ENCODE peak calls at places on chromosomes 13 and 19, in five cellular contexts. U is fibroblast of the aortic adventitia; Y is colonic mucosa; T is brain microvascular endothelial cell; F is CD8-positive, alpha-beta T cell. G is an unnamed sample.
A peak's percentile ranks its signal among the peaks of the same experiment; 100 is the strongest.

GRCh38 chr13:40344270-40345148 is 321.9 kb downstream of the FOXO1 start:
- DNase-seq in Y (no peak), U (peak; percentile 36), T (no peak), F (no peak), G (no peak)

GRCh38 chr13:110047511-110047910 is 259.4 kb downstream of the COL4A1 start:
- DNase-seq in Y (peak; percentile 26), F (no peak), T (peak; percentile 24), U (peak; percentile 97), G (no peak)

GRCh38 chr19:1252221-1252817 is 3.9 kb downstream of the MIDN start:
- DNase-seq in T (peak; percentile 62), F (peak; percentile 62), U (peak; percentile 99), Y (peak; percentile 85), G (no peak)

GRCh38 chr13:45219938-45220375 is 19.1 kb upstream of the KCTD4 start:
- DNase-seq in F (no peak), U (peak; percentile 83), T (peak; percentile 39), Y (no peak), G (no peak)

GRCh38 chr19:2528543-2529173 is 52.7 kb downstream of the GADD45B start:
- DNase-seq in F (no peak), T (no peak), U (no peak), Y (no peak), G (no peak)

GRCh38 chr19:4197625-4198466 is 15.4 kb downstream of the ANKRD24 start:
- DNase-seq in Y (no peak), T (no peak), F (no peak), U (no peak), G (no peak)

GRCh38 chr19:10431943-10432735 is 11.8 kb downstream of the PDE4A start:
- DNase-seq in U (peak; percentile 27), F (peak; percentile 64), T (no peak), Y (peak; percentile 82), G (no peak)

GRCh38 chr19:55087542-55087935 is 11.9 kb downstream of the EPS8L1 start:
- DNase-seq in U (no peak), T (no peak), Y (no peak), F (no peak), G (no peak)

GRCh38 chr13:31982540-31982939 is 49.0 kb upstream of the FRY start:
- DNase-seq in U (peak; percentile 76), Y (peak; percentile 54), F (no peak), T (peak; percentile 99), G (no peak)

GRCh38 chr19:3456925-3457530 is 23.3 kb downstream of the SMIM24 start:
- DNase-seq in F (no peak), U (no peak), Y (no peak), T (no peak), G (no peak)

GRCh38 chr19:45130236-45130635 is 30.5 kb downstream of the NKPD1 start:
- DNase-seq in U (no peak), Y (no peak), F (no peak), T (no peak), G (no peak)

GRCh38 chr13:114027046-114027760 is 53.3 kb upstream of the C13orf46 start:
- DNase-seq in F (no peak), T (no peak), Y (no peak), U (peak; percentile 43), G (no peak)

GRCh38 chr19:10352764-10353671 is 13.6 kb upstream of the ICAM3 start:
- DNase-seq in U (peak; percentile 20), T (no peak), Y (peak; percentile 31), F (no peak), G (peak; percentile 55)

GRCh38 chr13:20940083-20940482 is 37.5 kb upstream of the XPO4 start:
- DNase-seq in T (no peak), U (peak; percentile 80), F (no peak), Y (no peak), G (no peak)

GRCh38 chr19:12664406-12665280 is 1.9 kb downstream of the MAN2B1 start:
- DNase-seq in U (no peak), T (no peak), Y (peak; percentile 54), F (no peak), G (no peak)

GRCh38 chr13:64263285-64263684 is 2847.6 kb upstream of the PCDH20 start:
- DNase-seq in Y (no peak), F (no peak), U (no peak), T (no peak), G (no peak)

GRCh38 chr19:42293966-42294365 is 8.0 kb upstream of the PRR19 start:
- DNase-seq in U (no peak), F (no peak), T (no peak), Y (no peak), G (no peak)

GRCh38 chr19:35389192-35389861 is 18.5 kb downstream of the GPR42 start:
- DNase-seq in Y (peak; percentile 19), T (no peak), F (no peak), U (no peak), G (no peak)

GRCh38 chr13:45015300-45015699 is 26.0 kb downstream of the GPALPP1 start:
- DNase-seq in F (no peak), U (no peak), Y (no peak), T (no peak), G (no peak)

GRCh38 chr19:51891193-51891747 is 3.5 kb upstream of the ZNF577 start:
- DNase-seq in Y (no peak), F (no peak), U (no peak), T (no peak), G (no peak)

GRCh38 chr13:26695891-26696311 is 64.7 kb downstream of the GPR12 start:
- DNase-seq in T (no peak), F (no peak), Y (no peak), U (no peak), G (no peak)

GRCh38 chr13:26693749-26694463 is 66.7 kb downstream of the GPR12 start:
- DNase-seq in F (no peak), U (no peak), T (no peak), Y (no peak), G (no peak)

GRCh38 chr13:26694609-26695359 is 65.8 kb downstream of the GPR12 start:
- DNase-seq in U (no peak), Y (no peak), F (no peak), T (no peak), G (no peak)

GRCh38 chr13:26697069-26697955 is 63.3 kb downstream of the GPR12 start:
- DNase-seq in F (no peak), T (no peak), Y (no peak), U (no peak), G (no peak)

GRCh38 chr13:26695360-26695705 is 65.3 kb downstream of the GPR12 start:
- DNase-seq in F (no peak), U (no peak), Y (no peak), T (no peak), G (no peak)
- TF ChIP-seq CTCF in F (no peak), U (no peak), Y (no peak), T (no peak), G (no peak)

GRCh38 chr13:70338608-70339007 is 230.4 kb upstream of the KLHL1 start:
- DNase-seq in F (no peak), Y (no peak), U (no peak), T (no peak), G (no peak)

GRCh38 chr13:70333752-70334151 is 225.5 kb upstream of the KLHL1 start:
- DNase-seq in T (no peak), U (no peak), F (no peak), Y (no peak), G (no peak)

DNA sequence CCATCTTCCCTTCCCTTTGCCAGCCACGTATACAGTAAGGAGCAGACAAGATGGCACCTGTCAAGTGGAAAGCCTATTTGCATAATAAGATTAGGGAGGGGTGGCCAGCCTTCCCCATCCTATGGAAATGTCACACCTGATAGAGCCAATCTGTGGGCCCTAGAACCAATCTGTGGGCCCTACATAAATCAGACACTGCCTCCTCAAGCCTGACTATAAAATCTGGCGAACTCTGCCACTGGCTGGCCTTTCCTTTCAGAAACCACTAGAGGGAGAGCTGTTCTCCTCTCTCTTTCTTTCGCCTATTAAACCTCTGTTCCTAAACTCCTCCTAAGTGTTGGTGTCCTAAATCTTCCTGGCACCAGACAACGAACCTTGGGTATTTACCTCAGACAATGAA is 231.5 kb upstream of the KLHL1 start:
- DNase-seq in F (no peak), Y (peak; percentile 20), T (peak; percentile 6), U (no peak), G (no peak)
- TF ChIP-seq CTCF in F (no peak), Y (peak; percentile 55), T (peak; percentile 67), U (no peak), G (peak; percentile 61)

GRCh38 chr13:29594710-29595379 is 643 bp downstream of the SLC7A1 start:
- DNase-seq in Y (peak; percentile 51), F (peak; percentile 34), T (peak; percentile 47), U (peak; percentile 64), G (peak; percentile 37)

GRCh38 chr13:29596064-29596418 is 553 bp upstream of the SLC7A1 start:
- DNase-seq in F (no peak), T (no peak), Y (no peak), U (no peak), G (no peak)

GRCh38 chr13:29594310-29594709 is 1.2 kb downstream of the SLC7A1 start:
- DNase-seq in Y (peak; percentile 63), F (no peak), T (peak; percentile 84), U (peak; percentile 79), G (no peak)

GRCh38 chr13:29597246-29597645 is 1.8 kb upstream of the SLC7A1 start:
- DNase-seq in Y (no peak), U (no peak), F (no peak), T (no peak), G (no peak)

GRCh38 chr13:29595380-29596063 is at the start of gene SLC7A1:
- DNase-seq in F (peak; percentile 70), U (peak; percentile 64), T (peak; percentile 72), Y (peak; percentile 77), G (peak; percentile 70)
- TF ChIP-seq CTCF in F (no peak), U (peak; percentile 18), T (peak; percentile 18), Y (no peak), G (no peak)

DNA sequence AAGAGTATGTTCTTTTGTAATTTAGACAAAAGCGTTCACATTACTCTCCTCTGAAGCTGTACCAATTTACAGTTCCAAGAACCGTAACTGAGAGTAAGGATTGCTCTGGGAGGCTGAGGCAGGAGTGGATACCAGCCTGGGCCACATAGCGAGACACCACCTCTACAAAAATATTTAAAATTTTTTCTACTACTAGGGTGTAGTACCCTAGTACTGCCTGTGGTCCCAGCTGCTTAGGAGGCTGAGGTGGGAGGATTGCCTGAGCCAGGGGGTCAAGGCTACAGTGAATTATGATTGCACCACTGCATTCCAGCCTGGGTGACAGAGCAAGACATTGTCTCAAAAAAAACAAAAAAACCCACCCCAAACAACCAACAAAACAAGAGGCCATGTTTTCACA is 12.1 kb upstream of the CYP2A6 start:
- DNase-seq in Y (no peak), U (no peak), T (no peak), F (no peak), G (no peak)
- TF ChIP-seq CTCF in Y (no peak), U (no peak), T (no peak), F (no peak), G (no peak)

DNA sequence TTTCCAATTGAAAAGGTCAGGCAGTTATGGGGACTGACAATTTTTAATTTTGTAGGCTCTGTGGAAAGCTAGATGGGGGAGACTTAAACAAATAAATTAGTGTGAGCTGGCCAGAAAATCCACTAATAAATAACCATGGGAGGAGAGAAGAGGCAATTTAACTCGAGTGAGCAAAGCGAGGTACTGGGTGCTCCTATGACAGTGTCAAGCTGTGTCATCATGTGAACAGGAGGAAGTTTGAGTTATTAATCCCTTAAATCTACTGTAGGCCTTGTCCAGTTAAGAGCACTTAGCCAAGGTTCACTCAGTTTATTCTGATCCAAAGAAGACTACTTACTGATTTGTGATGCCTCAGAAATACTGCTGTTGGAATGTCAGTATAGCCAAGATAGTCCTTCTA is 122.8 kb downstream of the OXGR1 start:
- DNase-seq in T (no peak), Y (no peak), F (no peak), U (no peak), G (no peak)
- TF ChIP-seq CTCF in T (no peak), Y (no peak), F (no peak), U (no peak), G (no peak)

GRCh38 chr19:6753178-6754031 is 13.8 kb downstream of the SH2D3A start:
- DNase-seq in U (peak; percentile 54), Y (peak; percentile 94), F (peak; percentile 55), T (peak; percentile 44), G (peak; percentile 74)
- TF ChIP-seq CTCF in U (peak; percentile 45), Y (peak; percentile 41), F (peak; percentile 47), T (peak; percentile 55), G (peak; percentile 49)

G was measured in progenitor cell of endocrine pancreas.